ENCODE peak calls at places on chromosomes 12 and 14, in six cellular contexts. R is endodermal cell, G is adipocyte, O is adrenal gland, Z is astrocyte, W is neural progenitor cell. V is an unnamed sample.

GRCh38 chr12:89707992-89708792 is 446 bp downstream of the ATP2B1 start:
- DNase-seq in R (peak; percentile 87), G (peak; percentile 63), O (peak; percentile 58), Z (no peak), W (peak; percentile 53), V (peak; percentile 56)

GRCh38 chr12:107025691-107026090 is 38.7 kb upstream of the MTERF2 start:
- DNase-seq in R (no peak), G (peak; percentile 7), O (no peak), Z (no peak), W (no peak), V (no peak)

GRCh38 chr14:72311116-72311515 is 378.9 kb downstream of the RGS6 start:
- DNase-seq in R (no peak), G (no peak), O (no peak), Z (no peak), W (no peak), V (no peak)

GRCh38 chr12:123233505-123234299 is 466 bp downstream of the MTRFR start:
- DNase-seq in R (no peak), G (peak; percentile 13), O (peak; percentile 19), Z (no peak), W (peak; percentile 11), V (peak; percentile 41)

GRCh38 chr12:46585854-46586621 is 213.5 kb upstream of the SLC38A2 start:
- DNase-seq in R (peak; percentile 88), G (peak; percentile 52), O (no peak), Z (peak; percentile 77), W (peak; percentile 88), V (no peak)

GRCh38 chr12:65826513-65827171 is 2.4 kb downstream of the HMGA2 start:
- DNase-seq in R (peak; percentile 68), G (peak; percentile 61), O (no peak), Z (peak; percentile 80), W (peak; percentile 28), V (no peak)

GRCh38 chr12:89632778-89633177 is 75.9 kb downstream of the ATP2B1 start:
- DNase-seq in R (no peak), G (no peak), O (no peak), Z (no peak), W (no peak), V (no peak)

GRCh38 chr12:126093911-126094310 is 1028.7 kb downstream of the AACS start:
- DNase-seq in R (peak; percentile 87), G (peak; percentile 0), O (no peak), Z (peak; percentile 25), W (peak; percentile 67), V (no peak)

GRCh38 chr14:90490727-90491050 is 93.9 kb downstream of the CALM1 start:
- DNase-seq in R (no peak), G (no peak), O (no peak), Z (no peak), W (no peak), V (no peak)

GRCh38 chr14:25887251-25887908 is 710.5 kb downstream of the NOVA1 start:
- DNase-seq in R (no peak), G (no peak), O (no peak), Z (peak; percentile 39), W (no peak), V (no peak)

GRCh38 chr14:45679852-45680251 is 426.9 kb upstream of the MIS18BP1 start:
- DNase-seq in R (no peak), G (peak; percentile 56), O (no peak), Z (peak; percentile 89), W (no peak), V (no peak)

GRCh38 chr12:92585106-92585775 is 117.5 kb upstream of the PLEKHG7 start:
- DNase-seq in R (no peak), G (peak; percentile 41), O (no peak), Z (no peak), W (no peak), V (no peak)

GRCh38 chr12:2402180-2402579 is 349.4 kb downstream of the CACNA1C start:
- DNase-seq in R (no peak), G (no peak), O (no peak), Z (no peak), W (no peak), V (no peak)

GRCh38 chr14:22767323-22767589 is 768 bp downstream of the OXA1L start:
- DNase-seq in R (no peak), G (no peak), O (no peak), Z (no peak), W (no peak), V (peak; percentile 83)

GRCh38 chr12:13194462-13195110 is 1.9 kb upstream of the EMP1 start:
- DNase-seq in R (no peak), G (no peak), O (no peak), Z (no peak), W (no peak), V (no peak)

GRCh38 chr12:118064608-118065007 is 3.6 kb upstream of the WSB2 start:
- DNase-seq in R (peak; percentile 71), G (no peak), O (no peak), Z (no peak), W (peak; percentile 58), V (peak; percentile 63)

GRCh38 chr14:69321601-69322330 is 61.8 kb downstream of the GALNT16 start:
- DNase-seq in R (peak; percentile 44), G (no peak), O (no peak), Z (no peak), W (no peak), V (no peak)

GRCh38 chr14:49427117-49427516 is 159.1 kb downstream of the RPS29 start:
- DNase-seq in R (peak; percentile 60), G (no peak), O (no peak), Z (no peak), W (peak; percentile 26), V (peak; percentile 71)

GRCh38 chr14:28704153-28704552 is 62.4 kb upstream of the FOXG1 start:
- DNase-seq in R (no peak), G (no peak), O (no peak), Z (peak; percentile 47), W (no peak), V (no peak)

GRCh38 chr14:50961606-50962259 is 17.4 kb upstream of the PYGL start:
- DNase-seq in R (no peak), G (peak; percentile 70), O (peak; percentile 63), Z (peak; percentile 95), W (no peak), V (no peak)

GRCh38 chr12:71426648-71427047 is 12.9 kb upstream of the LGR5 start:
- DNase-seq in R (no peak), G (peak; percentile 80), O (no peak), Z (peak; percentile 14), W (no peak), V (no peak)

GRCh38 chr12:106108187-106108816 is 30.5 kb downstream of the NUAK1 start:
- DNase-seq in R (peak; percentile 86), G (peak; percentile 54), O (no peak), Z (peak; percentile 85), W (no peak), V (no peak)

GRCh38 chr12:102689701-102690100 is 209.3 kb upstream of the IGF1 start:
- DNase-seq in R (no peak), G (no peak), O (no peak), Z (no peak), W (no peak), V (no peak)

GRCh38 chr14:55814873-55815272 is 234.9 kb downstream of the KTN1 start:
- DNase-seq in R (no peak), G (peak; percentile 24), O (no peak), Z (peak; percentile 29), W (no peak), V (no peak)

GRCh38 chr12:111361073-111361716 is 7.7 kb downstream of the PHETA1 start:
- DNase-seq in R (no peak), G (no peak), O (no peak), Z (no peak), W (no peak), V (no peak)

GRCh38 chr14:25753130-25753529 is 703.2 kb upstream of the STXBP6 start:
- DNase-seq in R (no peak), G (no peak), O (no peak), Z (no peak), W (no peak), V (no peak)

GRCh38 chr12:104370989-104371870 is 67.7 kb downstream of the EID3 start:
- DNase-seq in R (peak; percentile 81), G (no peak), O (no peak), Z (peak; percentile 71), W (peak; percentile 46), V (no peak)

GRCh38 chr12:31560516-31560915 is 30.4 kb downstream of the DENND5B start:
- DNase-seq in R (no peak), G (no peak), O (no peak), Z (no peak), W (no peak), V (no peak)
- H3K4me3 ChIP-seq in R (no peak overlapping the region), G (no peak overlapping the region), O (no peak overlapping the region), Z (no peak overlapping the region), W (peak overlapping the region; percentile 3), V (no peak overlapping the region)

GRCh38 chr12:34597548-34598351 is 575.5 kb downstream of the ALG10 start:
- DNase-seq in R (no peak), G (no peak), O (no peak), Z (no peak), W (no peak), V (no peak)
- H3K9me3 ChIP-seq in R (peaks cover 89% of the 10 kb centered on the region), G (peaks cover 31% of the 10 kb centered on the region), O (no peaks in the 10 kb centered on the region), Z (peaks cover 27% of the 10 kb centered on the region), W (peaks cover 27% of the 10 kb centered on the region), V (peaks cover 55% of the 10 kb centered on the region)

GRCh38 chr14:99660006-99660566 is 15.2 kb downstream of the HHIPL1 start:
- DNase-seq in R (peak; percentile 54), G (no peak), O (no peak), Z (no peak), W (no peak), V (no peak)

GRCh38 chr14:99660794-99661193 is 15.9 kb downstream of the HHIPL1 start:
- DNase-seq in R (peak; percentile 80), G (no peak), O (no peak), Z (no peak), W (no peak), V (no peak)

GRCh38 chr14:99658218-99658617 is 13.3 kb downstream of the HHIPL1 start:
- DNase-seq in R (no peak), G (no peak), O (no peak), Z (no peak), W (no peak), V (no peak)

GRCh38 chr14:99657645-99658155 is 12.8 kb downstream of the HHIPL1 start:
- DNase-seq in R (no peak), G (no peak), O (no peak), Z (no peak), W (no peak), V (no peak)

GRCh38 chr14:99659333-99659741 is 14.4 kb downstream of the HHIPL1 start:
- DNase-seq in R (no peak), G (no peak), O (no peak), Z (no peak), W (no peak), V (no peak)
- H3K4me3 ChIP-seq in R (no peak overlapping the region), G (no peak overlapping the region), O (no peak overlapping the region), Z (no peak overlapping the region), W (no peak overlapping the region), V (no peak overlapping the region)

GRCh38 chr14:105774001-105774400 is 247.6 kb downstream of the TMEM121 start:
- DNase-seq in R (no peak), G (no peak), O (no peak), Z (no peak), W (no peak), V (no peak)

GRCh38 chr14:105776924-105777323 is 250.5 kb downstream of the TMEM121 start:
- DNase-seq in R (no peak), G (no peak), O (no peak), Z (no peak), W (no peak), V (no peak)

DNA sequence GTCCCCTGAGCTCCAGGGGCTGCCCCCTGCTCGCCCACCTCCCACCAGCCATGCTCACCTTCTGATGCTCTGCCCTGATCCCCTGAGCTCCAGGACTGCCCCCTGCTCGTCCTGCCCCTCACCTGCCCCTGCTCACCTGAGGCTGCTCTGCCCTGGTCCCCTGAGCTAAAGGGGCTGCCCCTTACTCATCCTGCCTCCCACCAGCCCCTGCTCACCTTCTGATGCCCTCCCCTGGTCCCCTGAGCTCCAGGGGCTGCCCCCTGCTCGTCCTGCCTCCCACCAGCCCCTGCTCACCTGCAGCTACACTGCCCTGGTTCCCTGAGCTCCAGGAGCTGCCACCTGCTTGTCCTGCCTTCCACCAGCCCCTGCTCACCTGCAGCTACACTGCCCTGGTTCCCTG is 247.2 kb downstream of the TMEM121 start:
- DNase-seq in R (no peak), G (no peak), O (no peak), Z (no peak), W (no peak), V (no peak)
- H3K9me3 ChIP-seq in R (peaks cover 10% of the 10 kb centered on the region), G (peaks cover 4% of the 10 kb centered on the region), O (no peaks in the 10 kb centered on the region), Z (no peaks in the 10 kb centered on the region), W (no peaks in the 10 kb centered on the region), V (no peaks in the 10 kb centered on the region)